ENCODE peak calls at places on chromosomes 12 and 14, in six cellular contexts. C is GM12878, J is K562, T is GM12892, I is HepG2, K is H1. Z is an unnamed sample.

GRCh38 chr12:72699362-72699761 is 427.2 kb downstream of the TRHDE start:
- DNase-seq in C (no peak), J (no peak), T (no peak), I (no peak), K (no peak), Z (no peak)

GRCh38 chr12:68281685-68282084 is 28.3 kb upstream of the IL22 start:
- DNase-seq in C (no peak), J (no peak), T (no peak), I (no peak), K (no peak), Z (no peak)

GRCh38 chr12:22287776-22288621 is 46.5 kb downstream of the ST8SIA1 start:
- DNase-seq in C (no peak), J (no peak), T (no peak), I (no peak), K (no peak), Z (no peak)

GRCh38 chr14:69055125-69055524 is 76.0 kb upstream of the ACTN1 start:
- DNase-seq in C (no peak), J (no peak), T (no peak), I (no peak), K (no peak), Z (no peak)

GRCh38 chr12:104095289-104095688 is 31.0 kb downstream of the HCFC2 start:
- DNase-seq in C (no peak), J (no peak), T (no peak), I (no peak), K (no peak), Z (no peak)

GRCh38 chr14:73757876-73758391 is 43.8 kb upstream of the PNMA1 start:
- DNase-seq in C (no peak), J (no peak), T (no peak), I (no peak), K (no peak), Z (no peak)

GRCh38 chr14:103723176-103724081 is 7.8 kb downstream of the ZFYVE21 start:
- DNase-seq in C (no peak), J (no peak), T (no peak), I (no peak), K (no peak), Z (no peak)

GRCh38 chr14:77023001-77023996 is 5.2 kb downstream of the IRF2BPL start:
- DNase-seq in C (no peak), J (no peak), T (no peak), I (peak), K (no peak), Z (no peak)

GRCh38 chr14:32512348-32512747 is 183.2 kb downstream of the AKAP6 start:
- DNase-seq in C (no peak), J (no peak), T (no peak), I (no peak), K (no peak), Z (no peak)

GRCh38 chr12:94240171-94240570 is 91.8 kb downstream of the PLXNC1 start:
- DNase-seq in C (peak), J (no peak), T (no peak), I (no peak), K (no peak), Z (no peak)

GRCh38 chr14:67420102-67420739 is 8.3 kb upstream of the PLEK2 start:
- DNase-seq in C (no peak), J (peak), T (peak), I (peak), K (no peak), Z (peak)

GRCh38 chr12:60967128-60967527 is 1293.1 kb upstream of the USP15 start:
- DNase-seq in C (no peak), J (no peak), T (no peak), I (no peak), K (no peak), Z (no peak)

GRCh38 chr12:80698847-80699542 is 8.4 kb upstream of the MYF6 start:
- DNase-seq in C (no peak), J (no peak), T (no peak), I (no peak), K (no peak), Z (no peak)

GRCh38 chr12:9829990-9830389 is 2.7 kb downstream of the KLRF1 start:
- DNase-seq in C (no peak), J (no peak), T (no peak), I (no peak), K (no peak), Z (no peak)

GRCh38 chr12:31363416-31363809 is 37.5 kb upstream of the SINHCAF start:
- DNase-seq in C (no peak), J (no peak), T (no peak), I (no peak), K (no peak), Z (no peak)

GRCh38 chr12:1204581-1205121 is 213.6 kb downstream of the ERC1 start:
- DNase-seq in C (peak), J (no peak), T (no peak), I (no peak), K (no peak), Z (peak)

GRCh38 chr14:51859136-51859535 is 1.3 kb upstream of the GNG2 start:
- DNase-seq in C (no peak), J (no peak), T (no peak), I (no peak), K (no peak), Z (no peak)

DNA sequence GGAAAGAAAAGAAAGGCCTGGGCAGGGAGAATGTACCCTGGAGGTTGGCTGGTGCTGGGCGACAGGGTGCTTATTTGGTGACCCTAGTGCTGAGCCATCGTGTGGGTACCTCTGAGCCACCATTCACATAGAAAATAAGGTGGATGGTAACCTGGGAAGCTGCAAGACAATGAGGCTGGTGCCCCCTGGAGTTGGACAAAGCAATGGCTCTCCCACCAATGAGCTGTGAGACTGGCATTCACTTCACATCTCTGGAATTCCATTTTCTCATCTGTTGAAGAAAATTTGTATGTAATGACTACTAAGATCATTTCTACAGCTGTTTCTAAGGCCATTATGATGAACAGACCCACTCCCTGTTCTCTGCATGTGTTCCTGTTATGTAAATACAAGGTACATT is 63.1 kb upstream of the IGF1 start:
- DNase-seq in C (no peak), J (peak), T (no peak), I (no peak), K (no peak), Z (no peak)
- TF ChIP-seq TAF1 in C (no peak), J (no peak), T (no peak), I (no peak), K (no peak), Z (no peak)

GRCh38 chr12:114674201-114675047 is 9.6 kb downstream of the TBX3 start:
- DNase-seq in C (no peak), J (no peak), T (no peak), I (no peak), K (no peak), Z (no peak)
- TF ChIP-seq POLR2A in C (no peak), J (no peak), T (no peak), I (no peak), K (no peak), Z (no peak)

GRCh38 chr12:116982721-116983502 is 72.2 kb downstream of the FBXW8 start:
- DNase-seq in C (no peak), J (no peak), T (no peak), I (no peak), K (no peak), Z (no peak)
- TF ChIP-seq POLR2AphosphoS5 in C (no peak), J (no peak), T (no peak), I (no peak), K (no peak), Z (no peak)

GRCh38 chr12:113173081-113173698 is 12.1 kb downstream of the DDX54 start:
- DNase-seq in C (no peak), J (no peak), T (no peak), I (no peak), K (no peak), Z (no peak)

GRCh38 chr12:113171543-113171942 is 13.7 kb downstream of the DDX54 start:
- DNase-seq in C (no peak), J (no peak), T (no peak), I (no peak), K (no peak), Z (no peak)

GRCh38 chr12:113170926-113171325 is 14.4 kb downstream of the DDX54 start:
- DNase-seq in C (no peak), J (no peak), T (no peak), I (no peak), K (no peak), Z (no peak)

GRCh38 chr12:113170457-113170856 is 14.8 kb downstream of the DDX54 start:
- DNase-seq in C (no peak), J (no peak), T (no peak), I (no peak), K (no peak), Z (no peak)

DNA sequence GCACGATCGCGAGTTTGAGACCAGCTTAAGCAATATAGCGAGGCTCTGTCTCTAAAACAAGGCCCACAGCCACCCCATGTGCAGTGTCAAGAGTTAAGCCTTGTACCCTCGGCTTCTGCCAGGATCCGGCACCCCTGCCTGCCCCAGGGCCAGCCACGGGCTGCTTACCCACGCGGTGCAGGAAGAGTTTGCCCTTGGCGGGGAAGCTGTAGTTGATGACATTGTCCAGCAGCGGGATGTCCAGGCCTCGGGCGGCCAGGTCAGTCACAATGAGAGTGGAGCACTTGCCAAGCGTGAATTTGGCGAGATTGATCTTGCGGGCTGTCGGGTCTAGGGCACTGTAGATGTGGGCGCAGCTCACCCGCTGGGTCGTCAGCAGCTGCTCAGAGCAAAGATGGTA is 13.1 kb downstream of the DDX54 start:
- DNase-seq in C (no peak), J (no peak), T (no peak), I (no peak), K (no peak), Z (no peak)
- TF ChIP-seq TAF1 in C (no peak), J (no peak), T (no peak), I (no peak), K (no peak), Z (no peak)

DNA sequence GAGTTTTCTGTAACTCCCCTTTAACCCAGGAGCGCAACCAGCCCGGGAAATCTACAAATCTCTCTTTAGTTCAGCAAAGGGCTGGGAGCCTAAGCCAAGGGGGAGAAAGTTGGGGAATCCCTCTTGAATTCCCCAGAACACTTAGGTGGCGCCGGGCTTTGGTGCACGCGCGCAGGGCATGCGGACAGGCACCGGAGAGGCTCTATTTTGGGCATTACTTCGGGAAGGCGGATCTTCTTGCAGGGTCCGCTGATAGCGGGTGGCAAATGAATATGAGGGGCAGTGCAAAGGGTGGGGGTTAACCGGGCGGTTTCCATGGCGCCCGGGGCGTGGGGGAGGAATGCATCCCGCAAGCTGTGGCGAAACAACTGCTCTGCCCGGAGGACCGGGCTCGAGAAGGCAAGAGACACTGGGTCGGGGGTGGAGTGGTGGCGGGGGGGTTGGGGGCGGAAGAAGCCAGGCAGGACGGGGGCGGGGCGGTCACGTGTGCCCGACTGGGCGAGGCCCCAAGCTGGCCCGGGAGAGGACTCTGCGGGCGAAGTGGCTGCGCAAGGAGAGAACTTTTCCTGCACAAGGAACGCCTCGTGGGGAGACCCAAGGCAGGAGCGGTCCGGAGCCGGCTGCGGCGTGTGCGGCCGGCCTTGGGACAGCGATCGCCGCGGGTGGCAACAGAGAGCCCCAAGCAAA is at the start of gene FLVCR2:
- DNase-seq in C (no peak), J (peak), T (peak), I (peak), K (no peak), Z (peak)
- TF ChIP-seq POLR2A in C (no peak), J (no peak), T (no peak), I (no peak), K (no peak), Z (no peak)

DNA sequence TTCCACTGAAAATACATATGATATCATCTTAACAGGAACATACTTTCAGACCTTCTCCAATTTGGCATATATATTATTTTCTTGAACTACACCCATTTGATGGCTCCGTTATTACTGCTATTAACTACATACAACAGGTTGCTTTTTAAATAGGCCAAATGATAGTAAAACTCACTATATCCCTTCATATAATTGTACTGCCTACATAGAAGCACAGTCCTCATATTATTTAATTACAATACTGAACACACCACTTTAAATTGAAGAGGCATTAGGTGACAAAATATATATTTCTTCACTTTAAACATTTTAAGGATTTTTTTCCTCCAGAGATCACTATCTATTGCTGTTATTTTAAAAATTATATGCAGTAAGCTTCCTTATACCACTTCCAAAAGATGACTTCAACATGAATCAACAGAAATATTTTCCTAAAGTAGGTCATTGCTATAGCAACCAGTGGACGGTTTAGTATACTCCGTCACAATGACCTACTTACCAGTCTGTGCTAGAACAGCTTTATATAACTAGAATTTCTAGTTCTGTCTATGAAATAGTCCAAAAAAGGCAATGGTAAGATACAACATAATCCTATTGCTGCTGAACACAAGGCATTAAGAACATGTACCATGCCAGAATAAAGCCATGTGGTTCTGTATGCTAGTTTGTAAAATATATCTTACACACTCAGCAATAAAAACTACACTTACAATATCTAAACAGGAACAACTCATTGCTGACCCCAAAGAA is 40.5 kb upstream of the MTERF2 start:
- DNase-seq in C (no peak), J (no peak), T (no peak), I (peak), K (no peak), Z (no peak)
- TF ChIP-seq POLR2AphosphoS5 in C (no peak), J (no peak), T (no peak), I (no peak), K (no peak), Z (no peak)

DNA sequence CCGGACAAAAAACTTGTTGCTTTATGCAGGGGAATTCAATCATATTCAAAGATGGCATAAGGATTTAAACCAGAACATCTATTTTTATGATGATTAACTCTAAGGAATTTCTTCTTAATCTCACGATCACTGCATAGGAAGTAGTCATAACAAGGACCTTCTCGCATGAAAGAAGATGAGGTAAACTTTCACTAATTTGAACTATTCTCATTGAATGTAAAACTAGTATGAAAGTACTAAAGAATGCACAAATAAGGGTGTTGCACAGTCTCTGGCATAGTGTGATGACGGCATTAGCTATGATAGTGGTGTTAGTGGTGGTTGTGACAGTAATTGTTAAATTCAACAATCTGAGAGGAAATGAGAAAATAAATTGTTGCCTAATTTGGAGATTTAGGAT is 280.0 kb downstream of the SLC6A15 start:
- DNase-seq in C (no peak), J (no peak), T (no peak), I (no peak), K (no peak), Z (no peak)
- TF ChIP-seq TAF1 in C (no peak), J (no peak), T (no peak), I (no peak), K (no peak), Z (no peak)

DNA sequence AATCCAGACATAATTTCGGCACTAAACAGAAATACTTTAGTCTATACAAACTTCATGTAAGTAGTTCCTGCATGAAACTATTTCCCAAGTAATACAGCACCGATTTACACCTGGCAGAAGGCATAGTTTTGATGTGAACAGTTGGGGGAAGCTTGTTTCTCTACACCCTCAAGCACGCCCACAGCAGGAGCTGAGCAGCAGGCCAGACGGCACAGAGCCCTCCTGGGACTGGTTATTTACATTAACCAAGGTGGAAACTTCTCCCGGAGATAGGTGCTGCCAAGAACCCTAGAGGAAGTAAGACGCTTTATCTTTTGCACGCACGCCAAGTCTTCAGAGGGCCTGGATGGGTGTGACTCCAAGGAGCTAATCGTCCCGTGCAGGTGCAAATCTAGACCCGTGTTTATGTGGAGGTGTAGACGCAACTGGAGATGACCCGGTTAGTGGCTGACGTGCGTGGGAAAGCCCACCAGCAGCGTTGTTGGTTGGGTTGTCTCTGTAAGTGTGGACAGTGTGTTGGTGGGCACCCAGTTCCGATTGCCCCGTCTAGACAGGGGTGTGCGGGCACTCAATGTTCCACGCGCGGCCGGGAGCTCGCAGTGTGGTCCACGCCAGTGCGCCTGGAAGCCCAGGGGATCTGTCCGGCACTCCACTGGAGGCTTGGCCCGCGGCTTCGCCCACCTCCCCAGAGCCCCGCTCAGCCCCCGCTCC is 767 bp upstream of the TCP11L2 start:
- DNase-seq in C (peak), J (peak), T (peak), I (no peak), K (peak), Z (peak)
- TF ChIP-seq POLR2A in C (peak), J (no peak), T (no peak), I (peak), K (no peak), Z (no peak)

GRCh38 chr14:71373773-71374172 is 466.5 kb downstream of the PCNX1 start:
- DNase-seq in C (no peak), J (no peak), T (no peak), I (no peak), K (no peak), Z (no peak)

GRCh38 chr14:71374989-71375388 is 467.7 kb downstream of the PCNX1 start:
- DNase-seq in C (no peak), J (no peak), T (no peak), I (no peak), K (no peak), Z (no peak)

GRCh38 chr14:71377099-71377498 is 469.8 kb downstream of the PCNX1 start:
- DNase-seq in C (no peak), J (no peak), T (no peak), I (no peak), K (no peak), Z (no peak)

GRCh38 chr14:71372411-71372838 is 465.2 kb downstream of the PCNX1 start:
- DNase-seq in C (no peak), J (no peak), T (no peak), I (peak), K (no peak), Z (no peak)

DNA sequence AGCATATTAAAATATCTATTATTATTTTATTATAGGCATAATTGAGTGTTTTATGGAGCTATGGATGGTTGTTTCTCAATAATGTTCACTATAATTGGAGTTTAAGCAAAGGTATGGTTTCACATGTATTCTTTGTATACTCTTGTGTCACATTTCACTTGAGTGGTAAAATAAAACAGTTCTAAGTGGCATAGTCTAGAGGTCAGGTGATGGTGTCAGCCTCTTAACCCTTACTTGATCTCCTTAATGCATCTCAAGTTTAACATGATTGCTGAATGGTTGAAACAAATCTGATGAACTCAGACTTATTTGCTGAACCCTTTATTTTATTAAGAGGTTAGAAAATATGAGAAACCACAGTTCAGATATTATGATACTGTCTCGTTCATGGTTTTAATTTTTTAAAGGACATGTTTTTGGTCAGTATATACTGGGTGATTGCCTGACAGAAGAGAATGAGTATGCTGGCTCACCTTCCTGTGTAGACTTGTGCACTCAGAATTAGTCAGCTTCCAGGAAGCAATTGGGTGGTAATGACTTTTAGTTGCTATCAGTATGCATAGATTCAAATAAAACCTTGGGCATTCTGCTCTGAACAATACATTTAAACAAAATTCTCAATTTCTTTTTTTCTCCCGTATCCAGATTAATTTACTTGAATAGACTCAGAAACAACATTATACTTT is 464.6 kb downstream of the PCNX1 start:
- DNase-seq in C (no peak), J (peak), T (no peak), I (no peak), K (no peak), Z (no peak)
- TF ChIP-seq POLR2AphosphoS5 in C (no peak), J (no peak), T (no peak), I (no peak), K (no peak), Z (no peak)

Z was measured in GM12891.